ENCODE peak calls at places on chromosome 20, in five cellular contexts. N, X, S, O and F are unnamed samples.

GRCh38 chr20:40688129-40689099 is 622 bp downstream of the MAFB start:
- DNase-seq in N (peak), X (no peak), S (no peak), O (no peak), F (no peak)

GRCh38 chr20:37390891-37391525 is 45.1 kb downstream of the SRC start:
- DNase-seq in N (no peak), X (no peak), S (no peak), O (no peak), F (peak)

GRCh38 chr20:21693322-21693721 is 12.1 kb upstream of the PAX1 start:
- DNase-seq in N (no peak), X (no peak), S (no peak), O (no peak), F (peak)

GRCh38 chr20:10902836-10903410 is 229.1 kb upstream of the JAG1 start:
- DNase-seq in N (no peak), X (peak), S (no peak), O (no peak), F (no peak)

GRCh38 chr20:46305331-46305972 is 2.8 kb downstream of the CDH22 start:
- DNase-seq in N (no peak), X (no peak), S (no peak), O (no peak), F (no peak)

GRCh38 chr20:23441850-23442313 is 2.4 kb downstream of the CSTL1 start:
- DNase-seq in N (peak), X (peak), S (peak), O (peak), F (peak)

GRCh38 chr20:12984069-12984765 is 24.6 kb upstream of the SPTLC3 start:
- DNase-seq in N (no peak), X (no peak), S (no peak), O (no peak), F (no peak)

GRCh38 chr20:47678536-47678935 is 106.7 kb downstream of the SULF2 start:
- DNase-seq in N (no peak), X (no peak), S (no peak), O (no peak), F (no peak)

GRCh38 chr20:6756961-6757595 is 10.4 kb upstream of the BMP2 start:
- DNase-seq in N (no peak), X (no peak), S (no peak), O (no peak), F (no peak)

GRCh38 chr20:25461766-25462165 is 54.3 kb downstream of the GINS1 start:
- DNase-seq in N (no peak), X (no peak), S (no peak), O (no peak), F (no peak)

GRCh38 chr20:58790440-58790839 is 60.3 kb downstream of the GNAS-AS1 start:
- DNase-seq in N (no peak), X (no peak), S (no peak), O (no peak), F (no peak)

GRCh38 chr20:8438748-8439147 is 306.7 kb downstream of the PLCB1 start:
- DNase-seq in N (no peak), X (no peak), S (no peak), O (no peak), F (no peak)

GRCh38 chr20:2455771-2456497 is 14.7 kb downstream of the SNRPB start:
- DNase-seq in N (no peak), X (no peak), S (no peak), O (no peak), F (no peak)

GRCh38 chr20:64145458-64146300 is 18.6 kb upstream of the MYT1 start:
- DNase-seq in N (no peak), X (no peak), S (no peak), O (no peak), F (no peak)

GRCh38 chr20:38842558-38842981 is 37.1 kb downstream of the PPP1R16B start:
- DNase-seq in N (no peak), X (no peak), S (no peak), O (no peak), F (no peak)

GRCh38 chr20:2596673-2597279 is 55.7 kb upstream of the NOP56 start:
- DNase-seq in N (peak), X (no peak), S (no peak), O (no peak), F (no peak)

GRCh38 chr20:56604690-56605089 is 24.4 kb upstream of the TFAP2C start:
- DNase-seq in N (no peak), X (no peak), S (no peak), O (no peak), F (no peak)

GRCh38 chr20:59784365-59785117 is 148.9 kb downstream of the SYCP2 start:
- DNase-seq in N (no peak), X (no peak), S (peak), O (no peak), F (no peak)

GRCh38 chr20:24542721-24543120 is 73.3 kb downstream of the SYNDIG1 start:
- DNase-seq in N (no peak), X (no peak), S (no peak), O (no peak), F (no peak)

GRCh38 chr20:709421-709820 is 33.8 kb upstream of the SCRT2 start:
- DNase-seq in N (peak), X (no peak), S (no peak), O (no peak), F (no peak)

GRCh38 chr20:17557675-17558006 is 12.2 kb upstream of the DSTN start:
- DNase-seq in N (peak), X (peak), S (no peak), O (no peak), F (peak)

GRCh38 chr20:50583422-50584150 is 73.4 kb downstream of the PTPN1 start:
- DNase-seq in N (no peak), X (no peak), S (no peak), O (no peak), F (no peak)

GRCh38 chr20:50415516-50416268 is 94.5 kb upstream of the PTPN1 start:
- DNase-seq in N (peak), X (peak), S (peak), O (no peak), F (peak)

GRCh38 chr20:38230957-38231785 is 29.4 kb downstream of the KIAA1755 start:
- DNase-seq in N (no peak), X (no peak), S (no peak), O (no peak), F (no peak)

GRCh38 chr20:10376271-10377075 is 57.5 kb downstream of the MKKS start:
- DNase-seq in N (peak), X (peak), S (no peak), O (no peak), F (no peak)

GRCh38 chr20:49882171-49882970 is 33.0 kb downstream of the SPATA2 start:
- DNase-seq in N (no peak), X (no peak), S (no peak), O (no peak), F (no peak)

GRCh38 chr20:32114305-32114960 is 4.9 kb downstream of the TM9SF4 start:
- DNase-seq in N (no peak), X (peak), S (no peak), O (no peak), F (no peak)

GRCh38 chr20:31842471-31843157 is 2.8 kb downstream of the FOXS1 start:
- DNase-seq in N (peak), X (peak), S (no peak), O (no peak), F (no peak)

GRCh38 chr20:52130406-52130805 is 61.2 kb downstream of the ZFP64 start:
- DNase-seq in N (peak), X (no peak), S (no peak), O (no peak), F (no peak)

GRCh38 chr20:58511861-58512260 is 3.3 kb downstream of the APCDD1L start:
- DNase-seq in N (no peak), X (peak), S (no peak), O (no peak), F (no peak)

GRCh38 chr20:39822667-39823066 is 860.5 kb downstream of the DHX35 start:
- DNase-seq in N (peak), X (peak), S (no peak), O (no peak), F (no peak)

GRCh38 chr20:5031206-5031557 is 29.9 kb upstream of the SLC23A2 start:
- DNase-seq in N (no peak), X (no peak), S (no peak), O (no peak), F (no peak)

GRCh38 chr20:44092551-44093248 is 94.3 kb downstream of the JPH2 start:
- DNase-seq in N (peak), X (peak), S (no peak), O (no peak), F (peak)

GRCh38 chr20:45337367-45338120 is 10.7 kb downstream of the SDC4 start:
- DNase-seq in N (peak), X (peak), S (no peak), O (no peak), F (peak)

GRCh38 chr20:1567392-1568165 is 10.1 kb upstream of the SIRPD start:
- DNase-seq in N (peak), X (peak), S (no peak), O (no peak), F (peak)

GRCh38 chr20:52454660-52455059 is 263.1 kb upstream of the ZFP64 start:
- DNase-seq in N (peak), X (peak), S (no peak), O (no peak), F (no peak)

GRCh38 chr20:55538261-55538908 is 466.9 kb downstream of the CBLN4 start:
- DNase-seq in N (no peak), X (no peak), S (no peak), O (no peak), F (no peak)

GRCh38 chr20:53890434-53891305 is 179.7 kb downstream of the BCAS1 start:
- DNase-seq in N (peak), X (no peak), S (no peak), O (no peak), F (no peak)